ENCODE peak calls at places on chromosomes 12 and 14, in four cellular contexts. G is esophagus squamous epithelium, O is ovary, I is MM.1S. B is an unnamed sample. For H3K4me1, the result is how much of the 10 kb centered on the place peaks cover.

GRCh38 chr14:66802962-66803361 is 295.0 kb downstream of the GPHN start:
- DNase-seq in G (no peak), O (no peak), I (peak), B (no peak)

GRCh38 chr12:96143392-96143791 is 50.8 kb upstream of the ELK3 start:
- DNase-seq in G (no peak), O (no peak), I (no peak), B (no peak)

GRCh38 chr12:126545411-126545810 is 1480.2 kb downstream of the AACS start:
- DNase-seq in G (no peak), O (no peak), I (no peak), B (no peak)

GRCh38 chr12:1544991-1545700 is 49.2 kb downstream of the FBXL14 start:
- DNase-seq in G (no peak), O (no peak), I (no peak), B (no peak)

GRCh38 chr12:65878540-65878939 is 54.3 kb downstream of the HMGA2 start:
- DNase-seq in G (no peak), O (no peak), I (no peak), B (no peak)

GRCh38 chr14:103378042-103378854 is 7.0 kb upstream of the MARK3 start:
- DNase-seq in G (no peak), O (no peak), I (no peak), B (no peak)

GRCh38 chr12:89708793-89709156 is at the start of gene ATP2B1:
- DNase-seq in G (peak), O (peak), I (peak), B (peak)

GRCh38 chr12:79834712-79835376 is 100.1 kb downstream of the PPP1R12A start:
- DNase-seq in G (no peak), O (no peak), I (no peak), B (no peak)

GRCh38 chr14:69703047-69704046 is 63.6 kb upstream of the SRSF5 start:
- DNase-seq in G (no peak), O (no peak), I (no peak), B (no peak)

GRCh38 chr12:58413794-58414193 is 472.4 kb downstream of the ATP23 start:
- DNase-seq in G (no peak), O (no peak), I (no peak), B (no peak)

GRCh38 chr12:132359971-132360370 is 30.6 kb upstream of the GALNT9 start:
- DNase-seq in G (no peak), O (no peak), I (no peak), B (peak)

GRCh38 chr14:98133806-98134205 is 1138.2 kb downstream of the BCL11B start:
- DNase-seq in G (no peak), O (no peak), I (no peak), B (no peak)

GRCh38 chr12:21538259-21538658 is 12.2 kb downstream of the SPX start:
- DNase-seq in G (no peak), O (no peak), I (no peak), B (no peak)

GRCh38 chr14:103074699-103075341 is 9.2 kb upstream of the LBHD2 start:
- DNase-seq in G (no peak), O (peak), I (no peak), B (peak)

GRCh38 chr12:13976028-13976584 is 5.3 kb downstream of the GRIN2B start:
- DNase-seq in G (no peak), O (no peak), I (no peak), B (no peak)

GRCh38 chr12:113797535-113797868 is 168.6 kb downstream of the RBM19 start:
- DNase-seq in G (no peak), O (no peak), I (no peak), B (no peak)

GRCh38 chr12:30999011-30999410 is 72.5 kb downstream of the TSPAN11 start:
- DNase-seq in G (no peak), O (no peak), I (no peak), B (no peak)
- H3K4me1 ChIP-seq in G (under half), O (under half), I (under half), B (under half)

DNA sequence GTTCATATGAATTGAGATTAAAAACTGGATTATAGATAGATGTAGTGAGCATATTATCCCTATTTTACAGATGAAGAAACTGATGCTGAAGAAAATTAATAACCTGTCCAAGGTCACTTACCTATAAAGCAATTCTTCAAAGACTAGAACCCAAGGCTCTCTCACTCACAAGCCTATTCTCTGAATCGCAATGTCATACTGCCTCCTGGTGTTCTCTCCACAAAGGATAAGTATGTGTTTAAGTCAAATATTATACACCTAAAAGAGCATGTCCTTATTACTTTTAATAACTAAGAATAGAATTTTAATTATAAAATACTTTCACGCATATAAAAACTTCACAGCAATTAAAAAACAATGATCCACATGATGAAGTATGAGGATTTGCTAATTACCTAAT is 721.3 kb upstream of the USP15 start:
- DNase-seq in G (no peak), O (no peak), I (peak), B (no peak)
- TF ChIP-seq CTCF in G (no peak), O (no peak), I (peak), B (no peak)

GRCh38 chr12:52200783-52201519 is 9.1 kb upstream of the KRT80 start:
- DNase-seq in G (no peak), O (no peak), I (no peak), B (peak)
- H3K4me1 ChIP-seq in G (half or more), O (under half), I (under half), B (under half)

GRCh38 chr12:6952121-6952859 is 1.1 kb downstream of the PTPN6 start:
- DNase-seq in G (no peak), O (no peak), I (no peak), B (peak)

GRCh38 chr12:6949063-6949594 is 2.0 kb upstream of the PTPN6 start:
- DNase-seq in G (no peak), O (no peak), I (peak), B (peak)

GRCh38 chr12:6950944-6951540 is at the start of gene PTPN6:
- DNase-seq in G (no peak), O (no peak), I (no peak), B (peak)

GRCh38 chr12:6951551-6952120 is 480 bp downstream of the PTPN6 start:
- DNase-seq in G (no peak), O (no peak), I (no peak), B (no peak)

DNA sequence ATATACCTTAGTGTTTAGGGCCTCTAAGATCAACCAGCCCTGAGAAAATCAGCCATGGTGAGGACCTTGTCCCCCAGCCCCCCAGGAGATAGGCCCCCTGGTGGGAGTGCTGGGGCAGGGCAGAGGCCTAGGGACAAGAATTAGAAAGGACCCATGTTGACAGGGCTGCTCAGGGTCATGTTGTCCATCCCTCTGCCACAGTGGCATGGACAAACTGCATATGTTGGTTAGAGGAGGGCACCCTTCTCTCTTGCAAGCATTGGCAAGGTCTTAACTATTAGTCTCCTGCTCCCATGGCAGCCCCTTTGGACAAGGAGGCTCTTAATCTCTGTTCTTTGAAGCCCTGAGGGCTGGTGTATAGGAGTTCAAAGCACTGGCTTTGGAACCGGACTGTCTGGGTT is 755 bp upstream of the PTPN6 start:
- DNase-seq in G (no peak), O (no peak), I (no peak), B (peak)
- TF ChIP-seq CTCF in G (peak), O (no peak), I (peak), B (peak)

DNA sequence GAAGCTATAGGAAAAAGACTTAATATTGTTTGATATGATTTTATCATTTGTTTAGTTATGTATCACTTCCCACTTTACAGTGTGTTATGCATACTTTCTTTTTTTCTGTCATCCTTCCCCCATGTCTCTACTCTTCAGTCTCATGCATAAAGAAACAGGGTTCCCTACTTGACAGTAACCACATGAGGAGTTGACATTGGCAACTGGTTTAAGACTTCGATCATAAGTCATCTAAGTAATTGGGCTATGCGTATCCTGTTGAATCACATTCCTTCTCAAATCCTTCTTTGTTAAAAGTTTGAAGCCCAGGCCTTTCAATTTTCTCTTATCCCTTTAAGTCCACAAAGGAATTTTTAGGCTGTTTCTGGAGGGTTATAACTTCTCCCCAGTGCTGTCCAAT is 358.7 kb downstream of the RAD51B start:
- DNase-seq in G (no peak), O (no peak), I (no peak), B (no peak)
- H3K4me1 ChIP-seq in G (half or more), O (under half), I (under half), B (under half)

GRCh38 chr12:48423200-48423599 is 49.2 kb upstream of the ANP32D start:
- DNase-seq in G (no peak), O (no peak), I (no peak), B (no peak)

GRCh38 chr12:48419409-48419935 is 52.9 kb upstream of the ANP32D start:
- DNase-seq in G (no peak), O (no peak), I (no peak), B (no peak)

GRCh38 chr12:48424644-48425043 is 47.7 kb upstream of the ANP32D start:
- DNase-seq in G (no peak), O (no peak), I (no peak), B (no peak)

GRCh38 chr12:48420031-48420775 is 52.2 kb upstream of the ANP32D start:
- DNase-seq in G (no peak), O (no peak), I (no peak), B (no peak)

DNA sequence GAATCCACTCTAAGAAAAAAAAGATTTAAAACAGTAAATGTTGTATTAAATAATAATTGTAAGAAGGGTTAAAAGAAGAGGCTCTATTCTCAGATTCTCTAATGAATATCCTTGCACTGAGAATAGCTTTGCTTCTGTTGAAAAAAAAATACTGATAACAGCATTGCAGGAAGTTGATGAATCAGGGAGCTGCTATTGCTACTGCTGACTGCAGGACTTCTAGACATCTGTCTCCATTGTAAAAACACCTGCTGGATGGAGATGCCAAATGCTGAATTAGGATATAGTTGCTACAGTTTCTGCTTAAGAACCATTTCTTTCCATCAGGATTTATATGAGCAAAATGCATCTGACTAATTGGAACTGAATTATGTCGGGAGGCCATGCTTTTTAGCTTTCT is 50.3 kb upstream of the ANP32D start:
- DNase-seq in G (no peak), O (no peak), I (peak), B (no peak)
- TF ChIP-seq CTCF in G (no peak), O (no peak), I (no peak), B (no peak)

B was measured in upper lobe of right lung.